ENCODE peak calls at places on chromosomes 4 and X, in six cellular contexts. C, W, O, M, Y and A are unnamed samples.

GRCh38 chr4:80077639-80078038 is 4.6 kb upstream of the ANTXR2 start:
- DNase-seq in C (no peak), W (no peak), O (peak; percentile 57), M (no peak), Y (peak; percentile 75), A (no peak)

GRCh38 chr4:111806331-111806730 is 338.9 kb upstream of the FAM241A start:
- DNase-seq in C (peak; percentile 50), W (no peak), O (no peak), M (no peak), Y (no peak), A (no peak)

GRCh38 chr4:97457253-97457652 is 686.0 kb downstream of the STPG2 start:
- DNase-seq in C (no peak), W (no peak), O (no peak), M (no peak), Y (no peak), A (no peak)

GRCh38 chr4:113673450-113673849 is 88.1 kb downstream of the CAMK2D start:
- DNase-seq in C (peak; percentile 20), W (no peak), O (no peak), M (peak; percentile 21), Y (peak; percentile 41), A (no peak)

GRCh38 chr4:8524595-8525382 is 55.4 kb upstream of the GPR78 start:
- DNase-seq in C (no peak), W (no peak), O (no peak), M (no peak), Y (no peak), A (peak; percentile 69)

GRCh38 chr4:47002593-47002992 is 9.2 kb upstream of the GABRA4 start:
- DNase-seq in C (no peak), W (peak; percentile 38), O (no peak), M (peak; percentile 72), Y (peak; percentile 45), A (no peak)

GRCh38 chrX:110851780-110852179 is 56.2 kb upstream of the CHRDL1 start:
- DNase-seq in C (peak; percentile 27), W (no peak), O (peak; percentile 2), M (peak; percentile 7), Y (peak; percentile 17), A (peak; percentile 5)

GRCh38 chrX:139890991-139891700 is 41.7 kb downstream of the ATP11C start:
- DNase-seq in C (no peak), W (peak; percentile 55), O (peak; percentile 70), M (peak; percentile 59), Y (peak; percentile 80), A (peak; percentile 43)

GRCh38 chr4:172869621-172870268 is 298.9 kb upstream of the GALNT7 start:
- DNase-seq in C (no peak), W (no peak), O (no peak), M (no peak), Y (no peak), A (no peak)

GRCh38 chr4:39044947-39045734 is 12.9 kb upstream of the TMEM156 start:
- DNase-seq in C (no peak), W (no peak), O (no peak), M (peak; percentile 44), Y (no peak), A (peak; percentile 40)

GRCh38 chrX:25869761-25870160 is 268.4 kb upstream of the MAGEB18 start:
- DNase-seq in C (no peak), W (no peak), O (no peak), M (no peak), Y (peak; percentile 9), A (no peak)

GRCh38 chr4:174154455-174154854 is 129.0 kb downstream of the FBXO8 start:
- DNase-seq in C (peak; percentile 42), W (peak; percentile 13), O (peak; percentile 19), M (peak; percentile 83), Y (peak; percentile 86), A (peak; percentile 94)

GRCh38 chr4:176794651-176795050 is 1.9 kb upstream of the VEGFC start:
- DNase-seq in C (no peak), W (no peak), O (no peak), M (no peak), Y (no peak), A (no peak)

GRCh38 chrX:100973411-100973810 is 3.9 kb downstream of the ARL13A start:
- DNase-seq in C (no peak), W (no peak), O (peak; percentile 50), M (peak; percentile 51), Y (peak; percentile 88), A (peak; percentile 10)

GRCh38 chr4:19803406-19803805 is 448.3 kb upstream of the SLIT2 start:
- DNase-seq in C (no peak), W (no peak), O (peak; percentile 15), M (peak; percentile 25), Y (peak; percentile 43), A (no peak)

GRCh38 chrX:143788265-143788664 is 67.7 kb upstream of the SPANXN2 start:
- DNase-seq in C (peak; percentile 25), W (no peak), O (no peak), M (peak; percentile 23), Y (peak; percentile 55), A (peak; percentile 13)

GRCh38 chrX:153708415-153708814 is 15.8 kb downstream of the BCAP31 start:
- DNase-seq in C (peak; percentile 84), W (peak; percentile 33), O (peak; percentile 74), M (peak; percentile 90), Y (peak; percentile 87), A (peak; percentile 82)

GRCh38 chr4:7529368-7529923 is 94.7 kb upstream of the PSAPL1 start:
- DNase-seq in C (no peak), W (no peak), O (no peak), M (no peak), Y (no peak), A (no peak)

GRCh38 chr4:7430965-7431695 is 3.6 kb downstream of the PSAPL1 start:
- DNase-seq in C (no peak), W (no peak), O (no peak), M (no peak), Y (no peak), A (no peak)

GRCh38 chr4:140756292-140757219 is at the start of gene TBC1D9:
- DNase-seq in C (peak; percentile 91), W (no peak), O (peak; percentile 80), M (peak; percentile 80), Y (peak; percentile 82), A (peak; percentile 65)

GRCh38 chr4:140752669-140753068 is 3.5 kb downstream of the TBC1D9 start:
- DNase-seq in C (no peak), W (no peak), O (no peak), M (no peak), Y (no peak), A (no peak)

GRCh38 chr4:140755811-140756291 is 334 bp downstream of the TBC1D9 start:
- DNase-seq in C (peak; percentile 70), W (no peak), O (peak; percentile 48), M (peak; percentile 55), Y (peak; percentile 53), A (no peak)

GRCh38 chr4:140757220-140757607 is 1.0 kb upstream of the TBC1D9 start:
- DNase-seq in C (no peak), W (no peak), O (no peak), M (no peak), Y (no peak), A (no peak)

GRCh38 chr4:140754918-140755810 is 1.0 kb downstream of the TBC1D9 start:
- DNase-seq in C (no peak), W (no peak), O (no peak), M (peak; percentile 24), Y (peak; percentile 39), A (no peak)
- TF ChIP-seq CTCF in C (no peak), W (no peak), O (no peak), M (no peak), Y (no peak), A (no peak)

DNA sequence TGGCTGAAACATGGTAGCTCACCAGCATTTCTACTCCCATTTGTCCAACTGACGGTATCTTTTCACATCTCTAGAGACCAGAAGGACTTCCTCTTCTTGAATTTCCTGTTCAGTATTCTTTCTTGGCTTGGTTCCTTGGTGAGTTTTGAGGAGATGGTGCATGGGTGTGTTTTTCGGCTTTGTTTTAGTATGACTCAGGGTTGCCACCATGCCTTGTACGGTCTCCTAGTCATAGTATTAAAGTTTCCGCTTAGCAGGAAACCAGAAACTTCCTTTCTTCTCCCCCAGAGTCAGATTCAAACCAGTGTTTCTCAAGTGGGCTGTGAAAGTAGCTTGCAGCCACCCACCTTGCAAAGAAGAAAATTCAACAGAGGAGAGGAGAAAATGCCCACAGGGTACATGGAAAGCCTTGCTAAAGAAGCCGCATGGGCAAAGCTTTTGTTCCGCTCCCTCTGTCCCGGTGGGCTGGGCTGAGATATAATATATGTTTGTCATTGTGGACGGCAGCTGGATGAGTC is 5.7 kb downstream of the CD99 start:
- DNase-seq in C (no peak), W (peak; percentile 60), O (peak; percentile 87), M (peak; percentile 81), Y (peak; percentile 97), A (peak; percentile 73)
- H3K4me3 ChIP-seq in C (no peak overlapping the region), W (peak overlapping the region; percentile 10), O (peak overlapping the region; percentile 39), M (no peak overlapping the region), Y (peak overlapping the region; percentile 24), A (no peak overlapping the region)

GRCh38 chr4:122203407-122203806 is 51.3 kb downstream of the BLTP1 start:
- DNase-seq in C (no peak), W (no peak), O (no peak), M (no peak), Y (no peak), A (no peak)

GRCh38 chr4:122205687-122206086 is 53.6 kb downstream of the BLTP1 start:
- DNase-seq in C (no peak), W (no peak), O (no peak), M (no peak), Y (no peak), A (no peak)
- TF ChIP-seq CTCF in C (peak; percentile 7), W (no peak), O (no peak), M (no peak), Y (no peak), A (no peak)

GRCh38 chrX:636971-637659 is 6.5 kb downstream of the SHOX start:
- DNase-seq in C (no peak), W (no peak), O (no peak), M (no peak), Y (no peak), A (no peak)

GRCh38 chrX:637660-638481 is 7.3 kb downstream of the SHOX start:
- DNase-seq in C (no peak), W (no peak), O (no peak), M (no peak), Y (peak; percentile 5), A (no peak)

GRCh38 chrX:634306-634958 is 3.8 kb downstream of the SHOX start:
- DNase-seq in C (no peak), W (no peak), O (no peak), M (no peak), Y (peak; percentile 14), A (no peak)

GRCh38 chrX:633655-634305 is 3.2 kb downstream of the SHOX start:
- DNase-seq in C (no peak), W (no peak), O (no peak), M (no peak), Y (peak; percentile 11), A (no peak)

DNA sequence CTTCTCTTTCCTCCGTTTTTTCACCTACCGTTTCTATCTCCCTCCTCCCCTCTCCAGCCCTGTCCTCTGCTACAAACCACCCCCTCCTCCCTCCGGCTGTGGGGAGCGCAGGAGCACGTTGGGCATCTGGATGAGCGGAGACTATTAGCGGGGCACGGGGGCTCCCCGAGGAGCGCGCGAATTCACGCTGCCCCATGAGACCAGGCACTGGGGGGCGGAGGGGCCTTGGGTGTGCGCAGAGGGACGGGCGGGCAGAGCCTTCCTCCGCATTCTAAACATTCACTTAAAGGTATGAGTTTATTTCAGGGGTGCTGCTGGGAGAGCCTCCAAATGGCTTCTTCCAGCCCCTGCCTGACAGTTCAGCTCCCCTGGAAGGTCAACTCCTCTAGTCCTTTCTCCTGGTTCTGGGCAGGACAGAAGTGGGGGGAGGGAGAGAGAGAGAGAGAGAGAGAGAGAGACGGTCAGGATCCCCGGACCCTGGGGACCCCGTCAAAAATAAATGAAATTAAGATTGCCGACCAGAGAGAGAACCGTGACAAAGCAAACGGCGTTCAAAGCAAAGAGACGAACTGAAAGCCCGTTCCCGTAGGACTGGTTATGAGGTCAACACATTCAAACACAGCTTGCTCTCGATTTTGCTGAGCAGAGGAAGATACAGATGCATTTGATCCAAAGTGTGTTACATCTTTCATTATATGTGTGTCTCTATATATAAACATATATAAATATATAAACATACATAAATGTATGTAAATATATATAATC is 5.0 kb downstream of the SHOX start:
- DNase-seq in C (no peak), W (no peak), O (no peak), M (no peak), Y (no peak), A (no peak)
- H3K4me3 ChIP-seq in C (no peak overlapping the region), W (no peak overlapping the region), O (no peak overlapping the region), M (no peak overlapping the region), Y (no peak overlapping the region), A (no peak overlapping the region)